ENCODE peak calls at places on chromosomes 16 and 17, in four cellular contexts. One of them, this sample, is unnamed.

GRCh38 chr17:62823111-62823895 is 15.2 kb upstream of the MARCHF10 start:
- DNase-seq in A549: peak; percentile 60
- DNase-seq in SK-N-SH: no peak
- DNase-seq in HCT116: no peak
- DNase-seq in this sample: no peak

GRCh38 chr17:81553018-81553615 is 964 bp upstream of the FAAP100 start:
- DNase-seq in SK-N-SH: peak; percentile 90
- DNase-seq in A549: peak; percentile 92
- DNase-seq in HCT116: peak; percentile 80
- DNase-seq in this sample: peak; percentile 58

GRCh38 chr17:59856859-59857794 is 35.6 kb downstream of the TUBD1 start:
- DNase-seq in SK-N-SH: no peak
- DNase-seq in A549: peak; percentile 49
- DNase-seq in HCT116: no peak
- DNase-seq in this sample: no peak

GRCh38 chr16:4358831-4359561 is 7.9 kb upstream of the PAM16 start:
- DNase-seq in HCT116: no peak
- DNase-seq in SK-N-SH: peak; percentile 93
- DNase-seq in A549: peak; percentile 58
- DNase-seq in this sample: no peak

GRCh38 chr17:74249966-74250365 is 24.1 kb upstream of the DNAI2 start:
- DNase-seq in SK-N-SH: no peak
- DNase-seq in HCT116: no peak
- DNase-seq in A549: no peak
- DNase-seq in this sample: no peak

GRCh38 chr16:71674229-71674628 is 48.2 kb downstream of the MARVELD3 start:
- DNase-seq in SK-N-SH: no peak
- DNase-seq in HCT116: no peak
- DNase-seq in A549: no peak
- DNase-seq in this sample: no peak

GRCh38 chr17:73986641-73987177 is 216.8 kb upstream of the RPL38 start:
- DNase-seq in SK-N-SH: no peak
- DNase-seq in HCT116: no peak
- DNase-seq in A549: no peak
- DNase-seq in this sample: no peak

GRCh38 chr16:46897471-46897870 is 13.3 kb downstream of the GPT2 start:
- DNase-seq in A549: no peak
- DNase-seq in SK-N-SH: no peak
- DNase-seq in HCT116: no peak
- DNase-seq in this sample: no peak

GRCh38 chr17:75289832-75290337 is 652 bp upstream of the SLC25A19 start:
- DNase-seq in A549: peak; percentile 70
- DNase-seq in SK-N-SH: no peak
- DNase-seq in HCT116: no peak
- DNase-seq in this sample: no peak

GRCh38 chr16:54585966-54586365 is 299.4 kb upstream of the IRX3 start:
- DNase-seq in SK-N-SH: no peak
- DNase-seq in HCT116: no peak
- DNase-seq in A549: no peak
- DNase-seq in this sample: no peak

GRCh38 chr17:9645858-9646555 is 690 bp downstream of the USP43 start:
- DNase-seq in SK-N-SH: peak; percentile 27
- DNase-seq in A549: peak; percentile 82
- DNase-seq in HCT116: peak; percentile 12
- DNase-seq in this sample: peak; percentile 76

GRCh38 chr17:40510328-40510648 is 8.9 kb upstream of the TNS4 start:
- DNase-seq in SK-N-SH: no peak
- DNase-seq in HCT116: peak; percentile 85
- DNase-seq in A549: peak; percentile 96
- DNase-seq in this sample: no peak

GRCh38 chr16:59552164-59552563 is 818.0 kb upstream of the GOT2 start:
- DNase-seq in A549: peak; percentile 14
- DNase-seq in HCT116: no peak
- DNase-seq in SK-N-SH: no peak
- DNase-seq in this sample: no peak

GRCh38 chr16:240559-240958 is 5.9 kb downstream of the FAM234A start:
- DNase-seq in A549: no peak
- DNase-seq in SK-N-SH: no peak
- DNase-seq in HCT116: no peak
- DNase-seq in this sample: no peak

GRCh38 chr16:86942469-86943175 is 364.3 kb downstream of the FOXL1 start:
- DNase-seq in A549: no peak
- DNase-seq in SK-N-SH: no peak
- DNase-seq in HCT116: no peak
- DNase-seq in this sample: no peak

GRCh38 chr16:71610936-71611871 is 14.8 kb upstream of the MARVELD3 start:
- DNase-seq in A549: peak; percentile 76
- DNase-seq in SK-N-SH: peak; percentile 91
- DNase-seq in HCT116: peak; percentile 59
- DNase-seq in this sample: peak; percentile 98

DNA sequence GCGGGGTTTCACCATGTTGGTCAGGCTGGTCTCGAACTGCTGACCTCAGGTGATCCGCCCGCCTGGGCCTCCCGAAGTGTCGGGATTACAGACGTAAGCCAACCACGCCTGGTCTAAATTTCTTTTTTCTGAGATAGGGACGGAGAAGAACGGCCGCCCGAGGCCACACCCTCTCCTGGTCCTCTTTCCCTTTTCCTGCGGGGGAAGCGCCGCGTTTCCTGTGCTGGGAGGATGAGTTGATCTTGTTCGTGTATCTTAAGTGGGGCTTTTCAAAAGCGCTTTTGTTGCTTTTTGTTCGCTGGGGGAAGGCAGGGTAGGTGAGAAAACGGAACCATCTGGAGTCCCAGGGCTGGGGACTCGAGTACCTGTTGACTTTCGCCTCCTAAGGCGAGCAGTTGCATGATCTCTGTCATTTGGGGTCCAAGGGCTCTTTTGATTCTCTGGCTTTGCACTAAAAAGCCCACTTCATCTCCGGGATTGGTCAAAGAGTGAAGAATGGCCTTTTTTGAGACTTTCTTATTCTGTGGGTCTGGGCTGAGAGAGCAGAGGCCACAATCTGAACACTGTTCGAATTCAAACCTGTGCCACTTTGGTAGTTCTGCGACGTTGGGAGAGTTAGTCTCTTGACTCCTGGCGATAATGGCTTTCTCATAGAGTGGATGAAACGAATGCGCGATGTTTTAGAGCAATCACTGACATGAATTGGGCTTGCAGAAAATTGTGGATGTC is 1.3 kb downstream of the FUS start:
- DNase-seq in A549: no peak
- DNase-seq in SK-N-SH: no peak
- DNase-seq in HCT116: no peak
- DNase-seq in this sample: no peak
- TF ChIP-seq MAX in A549: no peak
- TF ChIP-seq MAX in SK-N-SH: no peak
- TF ChIP-seq MAX in HCT116: no peak
- TF ChIP-seq MAX in this sample: no peak

GRCh38 chr16:8893976-8894690 is 12.0 kb downstream of the LITAFD start:
- DNase-seq in HCT116: no peak
- DNase-seq in SK-N-SH: no peak
- DNase-seq in A549: no peak
- DNase-seq in this sample: no peak

GRCh38 chr16:8889893-8890548 is 7.9 kb downstream of the LITAFD start:
- DNase-seq in SK-N-SH: no peak
- DNase-seq in HCT116: no peak
- DNase-seq in A549: no peak
- DNase-seq in this sample: no peak

GRCh38 chr16:8893426-8893825 is 11.3 kb downstream of the LITAFD start:
- DNase-seq in SK-N-SH: no peak
- DNase-seq in A549: no peak
- DNase-seq in HCT116: no peak
- DNase-seq in this sample: no peak

GRCh38 chr16:8890549-8890921 is 8.4 kb downstream of the LITAFD start:
- DNase-seq in A549: no peak
- DNase-seq in SK-N-SH: no peak
- DNase-seq in HCT116: no peak
- DNase-seq in this sample: no peak

DNA sequence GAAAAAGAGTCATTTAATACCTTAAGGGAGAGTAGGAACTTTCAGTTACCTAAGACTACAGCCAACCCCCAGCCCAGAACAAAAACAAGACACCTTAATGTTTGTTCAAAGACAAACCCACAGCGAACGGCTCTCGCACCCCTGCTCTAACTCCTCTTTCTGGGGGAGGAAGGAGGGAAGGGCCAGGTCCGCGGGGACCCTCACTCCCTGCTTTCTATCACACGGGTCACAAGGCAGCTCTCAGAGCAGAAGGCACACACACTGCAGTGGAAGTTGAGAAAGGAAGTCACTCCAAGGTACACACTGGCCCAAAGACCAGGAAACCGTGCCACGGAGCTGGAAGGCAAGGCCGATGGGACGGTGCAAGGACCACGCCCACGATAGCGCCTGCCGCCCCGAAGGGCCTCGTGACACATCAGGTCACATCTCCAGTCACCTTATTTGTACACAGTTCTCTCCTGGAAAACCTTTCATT is 10.0 kb downstream of the LITAFD start:
- DNase-seq in SK-N-SH: no peak
- DNase-seq in A549: no peak
- DNase-seq in HCT116: no peak
- DNase-seq in this sample: no peak
- TF ChIP-seq MAX in SK-N-SH: no peak
- TF ChIP-seq MAX in A549: no peak
- TF ChIP-seq MAX in HCT116: no peak
- TF ChIP-seq MAX in this sample: no peak

GRCh38 chr16:67326472-67327309 is at the start of the genes KCTD19 and LRRC36:
- DNase-seq in A549: peak; percentile 80
- DNase-seq in HCT116: no peak
- DNase-seq in SK-N-SH: peak; percentile 98
- DNase-seq in this sample: peak; percentile 73
- TF ChIP-seq MAX in A549: peak; percentile 46
- TF ChIP-seq MAX in HCT116: no peak
- TF ChIP-seq MAX in SK-N-SH: no peak
- TF ChIP-seq MAX in this sample: peak; percentile 23

GRCh38 chr17:28828294-28829040 is 14.1 kb downstream of the FAM222B start:
- DNase-seq in HCT116: no peak
- DNase-seq in A549: no peak
- DNase-seq in SK-N-SH: no peak
- DNase-seq in this sample: no peak
- TF ChIP-seq MAX in HCT116: no peak
- TF ChIP-seq MAX in A549: no peak
- TF ChIP-seq MAX in SK-N-SH: no peak
- TF ChIP-seq MAX in this sample: no peak

GRCh38 chr17:49580055-49580721 is 4.5 kb downstream of the NXPH3 start:
- DNase-seq in A549: no peak
- DNase-seq in SK-N-SH: peak; percentile 15
- DNase-seq in HCT116: no peak
- DNase-seq in this sample: no peak
- TF ChIP-seq MAX in A549: no peak
- TF ChIP-seq MAX in SK-N-SH: no peak
- TF ChIP-seq MAX in HCT116: no peak
- TF ChIP-seq MAX in this sample: no peak

GRCh38 chr16:85181091-85181738 is 68.9 kb upstream of the CIBAR2 start:
- DNase-seq in HCT116: no peak
- DNase-seq in A549: no peak
- DNase-seq in SK-N-SH: no peak
- DNase-seq in this sample: no peak
- TF ChIP-seq MAX in HCT116: no peak
- TF ChIP-seq MAX in A549: no peak
- TF ChIP-seq MAX in SK-N-SH: no peak
- TF ChIP-seq MAX in this sample: no peak

DNA sequence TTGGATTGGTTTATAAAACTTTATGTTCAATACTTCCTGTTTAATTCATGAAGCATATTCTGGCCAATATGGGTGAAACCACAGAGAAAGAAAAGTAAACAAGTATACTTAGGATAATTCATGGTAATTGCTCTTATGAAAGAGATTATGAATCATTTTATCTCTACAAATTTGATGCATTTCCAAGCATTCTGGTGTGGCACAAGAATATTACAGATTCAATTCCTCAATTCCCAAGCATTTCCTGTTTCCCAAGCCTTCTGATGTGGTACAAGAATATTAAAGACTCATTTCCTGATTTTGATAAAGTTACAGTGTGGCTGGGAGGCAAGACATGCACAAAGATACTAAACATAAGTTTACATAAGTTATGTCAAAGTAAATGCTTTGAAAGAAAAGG is 126.1 kb upstream of the NUDT7 start:
- DNase-seq in SK-N-SH: no peak
- DNase-seq in A549: no peak
- DNase-seq in HCT116: no peak
- DNase-seq in this sample: no peak
- TF ChIP-seq MAX in SK-N-SH: no peak
- TF ChIP-seq MAX in A549: no peak
- TF ChIP-seq MAX in HCT116: no peak
- TF ChIP-seq MAX in this sample: no peak

DNA sequence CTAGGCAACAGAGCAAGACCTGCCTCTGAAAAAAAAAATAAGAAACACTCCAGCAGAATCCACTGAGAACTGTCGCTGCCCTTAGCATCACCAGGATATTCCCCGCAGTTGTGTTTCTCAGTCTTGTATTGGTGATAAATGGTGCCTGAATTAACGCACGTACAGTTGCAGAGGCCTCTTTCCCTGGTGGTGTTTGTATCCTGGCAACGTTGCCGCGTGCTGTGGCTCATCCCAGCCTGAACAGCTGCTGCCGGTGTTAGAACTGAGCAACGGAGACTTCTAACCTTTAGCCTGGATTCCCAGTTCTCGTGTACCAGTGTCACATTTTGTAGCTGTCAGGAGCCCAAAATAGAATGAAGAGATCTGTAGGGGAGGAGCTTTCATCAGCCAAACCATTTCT is 4.8 kb downstream of the MLYCD start:
- DNase-seq in HCT116: no peak
- DNase-seq in A549: no peak
- DNase-seq in SK-N-SH: no peak
- DNase-seq in this sample: no peak
- TF ChIP-seq MAX in HCT116: no peak
- TF ChIP-seq MAX in A549: no peak
- TF ChIP-seq MAX in SK-N-SH: no peak
- TF ChIP-seq MAX in this sample: no peak